ENCODE peak calls at places on chromosomes 11 and 22, in five cellular contexts. E is H9, D is IMR-90, M is neuronal stem cell, T is mesendoderm. P is an unnamed sample.

GRCh38 chr11:43573233-43573632 is 107.3 kb upstream of the HSD17B12 start:
- DNase-seq in T (peak), E (peak), D (no peak), M (no peak), P (no peak)

GRCh38 chr11:67153971-67154370 is 34.9 kb downstream of the KDM2A start:
- DNase-seq in E (no peak), T (no peak), D (no peak), M (no peak), P (no peak)

GRCh38 chr22:37752189-37753061 is 55.3 kb upstream of the GCAT start:
- DNase-seq in T (peak), D (peak), E (no peak), M (peak), P (peak)

GRCh38 chr22:39703890-39704658 is 133.5 kb downstream of the CACNA1I start:
- DNase-seq in T (no peak), E (no peak), M (no peak), D (peak), P (no peak)

GRCh38 chr11:110130642-110131238 is 37.5 kb downstream of the ZC3H12C start:
- DNase-seq in T (peak), D (peak), M (peak), E (peak), P (no peak)

GRCh38 chr22:31495343-31495742 is 993 bp upstream of the SFI1 start:
- DNase-seq in D (no peak), E (no peak), M (no peak), T (no peak), P (no peak)

GRCh38 chr11:3228445-3228829 is 3.8 kb downstream of the MRGPRE start:
- DNase-seq in E (no peak), D (no peak), T (no peak), M (no peak), P (no peak)

GRCh38 chr11:103845331-103845730 is 191.1 kb upstream of the DDI1 start:
- DNase-seq in T (no peak), M (no peak), D (no peak), E (no peak), P (no peak)

GRCh38 chr11:121082670-121083069 is 18.4 kb upstream of the TECTA start:
- DNase-seq in D (peak), E (peak), T (peak), M (peak), P (peak)

GRCh38 chr11:18012314-18012905 is 437 bp downstream of the SERGEF start:
- DNase-seq in M (no peak), E (peak), D (peak), T (peak), P (peak)

GRCh38 chr11:22763166-22763565 is 66.4 kb downstream of the SVIP start:
- DNase-seq in T (peak), M (no peak), D (no peak), E (no peak), P (no peak)

GRCh38 chr22:37896181-37896592 is 9.9 kb upstream of the MICALL1 start:
- DNase-seq in D (peak), M (no peak), E (peak), T (peak), P (peak)

GRCh38 chr11:450809-451451 is 851 bp downstream of the PTDSS2 start:
- DNase-seq in M (peak), E (peak), D (peak), T (peak), P (peak)

GRCh38 chr11:110425751-110426545 is 3.8 kb upstream of the FDX1 start:
- DNase-seq in M (no peak), T (no peak), E (no peak), D (peak), P (peak)

GRCh38 chr11:125496465-125496817 is 376 bp upstream of the FEZ1 start:
- DNase-seq in T (no peak), D (no peak), E (no peak), M (no peak), P (no peak)

GRCh38 chr11:122872046-122872445 is 10.5 kb upstream of the JHY start:
- DNase-seq in T (peak), E (no peak), D (no peak), M (no peak), P (no peak)

GRCh38 chr22:31288496-31289235 is 3.6 kb downstream of the PIK3IP1 start:
- DNase-seq in T (no peak), D (no peak), E (no peak), M (no peak), P (peak)

GRCh38 chr11:66344550-66345315 is at the start of gene BRMS1:
- DNase-seq in E (peak), M (peak), D (peak), T (peak), P (peak)

GRCh38 chr11:120336641-120337132 is 474 bp downstream of the ARHGEF12 start:
- DNase-seq in M (no peak), D (peak), T (peak), E (no peak), P (peak)

GRCh38 chr11:125449586-125449985 is 46.5 kb downstream of the FEZ1 start:
- DNase-seq in D (no peak), M (no peak), T (no peak), E (no peak), P (no peak)

GRCh38 chr22:48702573-48703264 is 1125.0 kb downstream of the BRD1 start:
- DNase-seq in T (no peak), M (no peak), E (no peak), D (no peak), P (no peak)

GRCh38 chr11:65793144-65793581 is 6.3 kb downstream of the OVOL1 start:
- DNase-seq in M (no peak), D (no peak), E (no peak), T (no peak), P (no peak)

GRCh38 chr22:31098633-31099110 is 8.7 kb downstream of the SELENOM start:
- DNase-seq in T (peak), E (peak), D (no peak), M (no peak), P (no peak)

GRCh38 chr11:25602149-25602548 is 729.8 kb upstream of the ANO3 start:
- DNase-seq in D (no peak), M (peak), E (no peak), T (peak), P (no peak)

GRCh38 chr11:19660076-19660475 is 52.6 kb upstream of the NAV2 start:
- DNase-seq in D (peak), M (no peak), E (no peak), T (peak), P (peak)

GRCh38 chr11:8870461-8871282 is 40.3 kb upstream of the AKIP1 start:
- DNase-seq in D (peak), M (peak), T (peak), E (peak), P (peak)

GRCh38 chr11:90134420-90135003 is at the start of gene NAALAD2:
- DNase-seq in M (peak), D (peak), T (peak), E (peak), P (peak)

GRCh38 chr11:70555092-70555491 is 156.8 kb downstream of the CTTN start:
- DNase-seq in M (peak), E (no peak), T (no peak), D (no peak), P (no peak)

GRCh38 chr22:42410708-42411107 is 21.5 kb downstream of the NFAM1 start:
- DNase-seq in M (no peak), E (no peak), D (no peak), T (no peak), P (no peak)

GRCh38 chr11:58289266-58289665 is 21.2 kb upstream of the OR10W1 start:
- DNase-seq in M (no peak), T (no peak), E (no peak), D (no peak), P (no peak)

GRCh38 chr11:819943-820649 is 1.4 kb downstream of the PNPLA2 start:
- DNase-seq in M (no peak), D (peak), E (peak), T (peak), P (peak)

GRCh38 chr11:24515632-24516031 is 18.8 kb downstream of the LUZP2 start:
- DNase-seq in M (no peak), T (peak), E (peak), D (no peak), P (no peak)

GRCh38 chr11:15493921-15494630 is 379.4 kb downstream of the INSC start:
- DNase-seq in T (no peak), D (no peak), E (no peak), M (no peak), P (peak)

GRCh38 chr11:17781221-17781620 is 46.6 kb downstream of the KCNC1 start:
- DNase-seq in M (no peak), D (no peak), T (no peak), E (no peak), P (no peak)

GRCh38 chr11:382081-382643 is 11.8 kb upstream of the PKP3 start:
- DNase-seq in D (no peak), E (no peak), M (no peak), T (no peak), P (no peak)

GRCh38 chr11:37657645-37658044 is 1059.6 kb upstream of the RAG2 start:
- DNase-seq in E (no peak), D (peak), T (peak), M (no peak), P (peak)

GRCh38 chr11:30879322-30880020 is 293.3 kb upstream of the MPPED2 start:
- DNase-seq in T (no peak), M (no peak), E (no peak), D (no peak), P (no peak)

GRCh38 chr11:61587541-61587941 is 6.7 kb upstream of the SYT7 start:
- DNase-seq in M (peak), E (peak), D (no peak), T (peak), P (no peak)

GRCh38 chr11:114208371-114208770 is 87.8 kb upstream of the NNMT start:
- DNase-seq in M (no peak), D (no peak), T (no peak), E (no peak), P (no peak)

DNA sequence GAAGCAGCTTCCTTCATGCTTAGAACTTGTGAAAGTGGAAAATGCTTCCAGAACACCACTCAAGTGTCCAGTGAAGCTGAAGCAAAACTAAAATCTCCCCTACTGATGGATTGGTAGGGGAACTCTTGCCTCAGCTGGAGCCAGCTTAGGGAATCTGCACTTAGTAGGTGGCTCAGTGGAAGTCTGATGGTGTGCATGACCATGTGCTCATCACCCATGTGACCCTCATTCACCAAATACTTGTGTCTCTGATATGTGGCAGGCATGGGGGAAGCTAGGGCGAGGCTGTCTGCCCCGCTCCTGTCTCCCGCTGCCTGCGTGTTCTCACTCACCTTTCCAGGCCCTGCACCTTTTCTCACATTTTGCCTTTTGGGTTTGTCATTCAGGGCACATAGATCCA is 7.2 kb downstream of the TEAD1 start:
- DNase-seq in M (no peak), D (no peak), E (no peak), T (peak), P (no peak)
- H2AK5ac ChIP-seq in M (no peak), D (no peak), E (peak), T (peak), P (peak)

GRCh38 chr11:111512296-111513239 is at the start of gene BTG4:
- DNase-seq in D (no peak), M (no peak), T (peak), E (peak), P (peak)
- H2BK120ac ChIP-seq in D (peak), M (peak), T (no peak), E (no peak), P (peak)

GRCh38 chr11:102757823-102758549 is 22.4 kb downstream of the MMP10 start:
- DNase-seq in E (no peak), D (peak), M (no peak), T (no peak), P (peak)
- H2AK5ac ChIP-seq in E (no peak), D (no peak), M (no peak), T (no peak), P (peak)

GRCh38 chr11:64583296-64584262 is 7.4 kb upstream of the SLC22A12 start:
- DNase-seq in T (peak), E (no peak), D (no peak), M (no peak), P (peak)

GRCh38 chr11:64582885-64583284 is 8.1 kb upstream of the SLC22A12 start:
- DNase-seq in T (no peak), E (no peak), M (no peak), D (no peak), P (no peak)

GRCh38 chr11:64577202-64577601 is 13.8 kb upstream of the SLC22A12 start:
- DNase-seq in D (no peak), M (no peak), E (no peak), T (no peak), P (no peak)

GRCh38 chr11:64580387-64580786 is 10.6 kb upstream of the SLC22A12 start:
- DNase-seq in M (no peak), E (no peak), D (no peak), T (no peak), P (no peak)

DNA sequence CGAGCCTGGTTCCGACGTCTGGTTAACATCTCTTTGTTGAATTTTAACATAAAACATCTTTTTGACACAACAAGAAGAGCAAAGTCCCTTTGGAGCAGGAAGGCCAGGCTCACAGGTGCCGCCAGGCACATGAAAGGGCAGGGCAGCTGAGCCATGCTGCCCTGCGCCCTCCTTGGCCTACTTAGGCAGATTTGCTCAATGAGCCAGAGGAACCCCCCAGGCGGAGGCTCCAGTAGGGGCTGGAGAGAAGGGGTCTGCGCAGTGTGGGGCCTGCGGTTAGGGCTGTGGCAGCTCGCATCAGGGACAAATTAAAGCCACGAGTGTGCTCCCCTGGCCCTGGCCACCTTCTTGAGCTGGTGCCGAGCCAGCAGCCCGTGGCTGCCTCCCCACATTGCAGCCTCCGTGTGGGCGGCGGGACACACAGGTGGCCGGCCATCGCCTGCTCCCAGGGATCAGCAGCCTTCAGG is 9.9 kb upstream of the SLC22A12 start:
- DNase-seq in D (no peak), M (no peak), T (no peak), E (no peak), P (no peak)
- H2BK120ac ChIP-seq in D (no peak), M (no peak), T (no peak), E (no peak), P (no peak)

DNA sequence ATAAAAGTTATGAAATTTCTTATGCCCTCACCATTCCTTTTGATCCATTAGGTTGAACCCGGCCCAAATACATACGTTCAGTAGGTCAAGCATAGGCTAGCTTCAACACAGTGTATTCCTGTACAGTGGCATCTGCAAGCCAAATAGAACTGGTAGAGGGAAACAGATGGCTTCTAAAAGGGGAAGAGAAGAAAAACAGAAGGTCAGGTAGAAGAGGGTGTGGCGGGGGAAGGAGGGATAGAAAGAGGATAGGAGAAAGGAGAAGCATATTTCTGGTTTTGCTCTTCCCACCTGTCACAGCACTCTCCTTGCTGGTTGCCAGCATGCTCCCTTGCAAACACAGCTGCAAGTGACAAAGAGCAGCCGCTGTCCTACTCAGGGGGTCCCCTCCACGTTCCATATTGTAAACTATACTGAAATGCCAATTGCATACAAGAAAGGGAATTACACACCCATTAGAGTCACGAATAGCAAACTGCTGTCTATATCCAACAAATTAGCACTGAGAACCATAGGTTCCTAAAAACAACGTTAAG is 71.9 kb downstream of the PHF21A start:
- DNase-seq in T (no peak), M (no peak), E (no peak), D (no peak), P (no peak)
- H2AK5ac ChIP-seq in T (no peak), M (no peak), E (no peak), D (no peak), P (peak)

GRCh38 chr22:46537946-46538815 is 761 bp upstream of the CELSR1 start:
- DNase-seq in E (peak), D (peak), T (peak), M (peak), P (no peak)
- H2BK120ac ChIP-seq in E (no peak), D (no peak), T (no peak), M (no peak), P (no peak)

DNA sequence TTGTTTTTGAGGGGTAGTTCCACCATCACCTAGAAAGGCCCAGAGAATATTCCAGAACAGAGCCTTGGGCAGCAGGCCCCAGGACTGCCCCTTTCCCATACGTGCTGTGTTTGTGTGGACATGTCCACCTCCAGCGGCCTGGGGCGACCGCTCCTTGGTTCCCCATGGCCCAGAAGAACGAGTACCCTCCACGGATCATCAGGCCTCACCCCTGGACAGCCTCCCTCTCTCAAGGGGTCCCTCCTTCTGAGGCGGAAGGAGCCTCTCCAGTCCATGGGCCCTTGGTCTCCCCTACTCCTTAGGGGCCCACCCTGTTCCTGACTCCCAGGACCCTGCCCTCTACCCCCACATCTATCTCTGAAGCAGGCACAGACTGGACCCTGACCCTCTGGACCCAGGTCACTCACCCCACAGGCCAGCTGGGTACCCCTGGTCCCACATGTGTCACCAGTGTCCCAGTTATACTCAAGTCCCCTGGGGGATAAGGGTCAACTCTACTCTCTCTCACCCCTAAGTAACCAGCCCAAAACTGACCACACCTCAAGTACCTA is 32.6 kb downstream of the IGLL5 start:
- DNase-seq in M (no peak), T (no peak), D (no peak), E (no peak), P (no peak)
- H2AK5ac ChIP-seq in M (no peak), T (no peak), D (no peak), E (no peak), P (no peak)

GRCh38 chr11:1983601-1983961 is 14.1 kb downstream of the H19 start:
- DNase-seq in D (no peak), M (no peak), T (no peak), E (no peak), P (no peak)

GRCh38 chr11:1979607-1980006 is 18.0 kb downstream of the H19 start:
- DNase-seq in D (no peak), M (no peak), T (no peak), E (no peak), P (no peak)

GRCh38 chr11:1978865-1979473 is 18.7 kb downstream of the H19 start:
- DNase-seq in D (no peak), T (no peak), E (no peak), M (no peak), P (no peak)

GRCh38 chr11:1987024-1987423 is 10.6 kb downstream of the H19 start:
- DNase-seq in M (no peak), E (no peak), D (no peak), T (no peak), P (no peak)

DNA sequence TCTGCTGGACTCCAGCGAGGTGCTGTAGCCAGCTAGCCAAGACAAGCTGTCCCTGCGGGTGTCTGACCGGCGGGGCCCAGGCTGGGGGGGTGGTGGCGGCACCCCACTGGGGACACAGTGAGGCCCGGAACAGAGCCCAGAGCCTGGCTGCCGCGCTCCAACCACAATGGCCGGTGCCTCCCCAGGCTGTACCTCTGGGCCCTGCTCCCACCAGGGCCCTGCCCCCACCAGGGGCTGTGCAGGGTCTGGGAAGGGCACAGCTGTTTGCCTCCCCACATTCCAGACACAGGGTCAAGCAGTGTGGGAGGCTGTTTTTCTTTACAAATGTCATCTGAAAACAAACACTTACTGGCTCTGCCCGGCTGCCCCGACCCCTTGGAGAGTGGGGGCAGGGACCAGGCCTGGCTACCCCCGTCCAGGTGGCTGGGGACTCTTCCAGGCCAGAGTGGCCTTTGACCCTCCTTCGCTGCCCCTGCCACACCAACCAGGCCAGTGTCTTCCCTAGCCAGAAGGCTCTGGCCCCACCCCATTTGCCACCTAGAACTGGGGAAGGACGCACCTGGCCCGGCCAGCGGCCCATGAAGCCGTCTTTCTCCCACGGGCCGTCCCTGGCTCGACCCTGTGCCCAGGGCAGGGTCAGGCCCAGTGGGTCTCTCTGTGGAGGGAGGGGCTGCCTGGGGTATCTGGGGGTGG is 14.6 kb downstream of the H19 start:
- DNase-seq in T (no peak), D (no peak), E (no peak), M (no peak), P (no peak)
- H2BK120ac ChIP-seq in T (no peak), D (no peak), E (no peak), M (no peak), P (no peak)

P was measured in mesenchymal stem cell.